ENCODE peak calls at places on chromosome 11, in ten cellular contexts. M, Z, Q, G, E, L, T, Y, X and U are unnamed samples.

GRCh38 chr11:46759196-46759595 is 40.2 kb downstream of the F2 start:
- DNase-seq in M (no peak), Z (no peak), Q (no peak), G (no peak), E (no peak), L (no peak), T (no peak), Y (no peak), X (no peak), U (no peak)

GRCh38 chr11:128522943-128523518 is 64.3 kb downstream of the ETS1 start:
- DNase-seq in M (no peak), Z (no peak), Q (peak), G (no peak), E (no peak), L (no peak), T (no peak), Y (no peak), X (no peak), U (no peak)

GRCh38 chr11:92314499-92314898 is 89.9 kb downstream of the FAT3 start:
- DNase-seq in M (no peak), Z (no peak), Q (no peak), G (no peak), E (no peak), L (no peak), T (no peak), Y (no peak), X (peak), U (no peak)

GRCh38 chr11:116638463-116638862 is 134.3 kb downstream of the BUD13 start:
- DNase-seq in M (no peak), Z (no peak), Q (no peak), G (peak), E (no peak), L (no peak), T (no peak), Y (no peak), X (no peak), U (no peak)

GRCh38 chr11:63767415-63768231 is 952 bp downstream of the ZFTA start:
- DNase-seq in M (peak), Z (peak), Q (no peak), G (peak), E (peak), L (peak), T (peak), Y (peak), X (peak), U (no peak)

GRCh38 chr11:110759972-110760381 is 47.7 kb upstream of the ARHGAP20 start:
- DNase-seq in M (no peak), Z (peak), Q (no peak), G (no peak), E (no peak), L (no peak), T (no peak), Y (no peak), X (peak), U (no peak)

GRCh38 chr11:121421149-121421906 is 30.8 kb upstream of the SORL1 start:
- DNase-seq in M (no peak), Z (no peak), Q (no peak), G (no peak), E (no peak), L (no peak), T (peak), Y (no peak), X (no peak), U (no peak)

GRCh38 chr11:119478711-119479285 is 55.8 kb upstream of the THY1 start:
- DNase-seq in M (no peak), Z (no peak), Q (no peak), G (peak), E (no peak), L (no peak), T (no peak), Y (no peak), X (no peak), U (no peak)

GRCh38 chr11:76745561-76746207 is 37.5 kb upstream of the TSKU start:
- DNase-seq in M (no peak), Z (no peak), Q (no peak), G (no peak), E (no peak), L (no peak), T (no peak), Y (no peak), X (no peak), U (no peak)

GRCh38 chr11:72712168-72712721 is 38.0 kb upstream of the PDE2A start:
- DNase-seq in M (peak), Z (peak), Q (no peak), G (no peak), E (no peak), L (no peak), T (no peak), Y (no peak), X (no peak), U (no peak)

GRCh38 chr11:77592727-77593126 is 3.0 kb downstream of the AQP11 start:
- DNase-seq in M (no peak), Z (no peak), Q (no peak), G (no peak), E (no peak), L (no peak), T (no peak), Y (peak), X (no peak), U (no peak)

GRCh38 chr11:75591371-75591770 is 29.3 kb downstream of the SERPINH1 start:
- DNase-seq in M (no peak), Z (no peak), Q (no peak), G (no peak), E (no peak), L (no peak), T (no peak), Y (no peak), X (no peak), U (no peak)

GRCh38 chr11:57499413-57499982 is 16.0 kb downstream of the SLC43A1 start:
- DNase-seq in M (peak), Z (peak), Q (no peak), G (peak), E (peak), L (peak), T (no peak), Y (peak), X (peak), U (peak)

GRCh38 chr11:112932593-112932992 is 28.6 kb upstream of the NCAM1 start:
- DNase-seq in M (no peak), Z (no peak), Q (no peak), G (no peak), E (no peak), L (no peak), T (no peak), Y (no peak), X (no peak), U (no peak)

GRCh38 chr11:80309301-80309700 is 868.5 kb upstream of the TENM4 start:
- DNase-seq in M (no peak), Z (no peak), Q (no peak), G (no peak), E (no peak), L (no peak), T (peak), Y (no peak), X (no peak), U (no peak)

GRCh38 chr11:944711-945470 is 19.2 kb downstream of the AP2A2 start:
- DNase-seq in M (no peak), Z (peak), Q (no peak), G (peak), E (peak), L (no peak), T (no peak), Y (no peak), X (peak), U (no peak)

GRCh38 chr11:65504671-65505433 is 6.0 kb downstream of the MALAT1 start:
- DNase-seq in M (peak), Z (peak), Q (no peak), G (no peak), E (peak), L (no peak), T (peak), Y (no peak), X (peak), U (no peak)

GRCh38 chr11:126978911-126979310 is 21.7 kb downstream of the KIRREL3 start:
- DNase-seq in M (no peak), Z (no peak), Q (no peak), G (no peak), E (no peak), L (no peak), T (no peak), Y (peak), X (no peak), U (no peak)

GRCh38 chr11:19244084-19244483 is 3.3 kb upstream of the E2F8 start:
- DNase-seq in M (no peak), Z (peak), Q (no peak), G (no peak), E (no peak), L (no peak), T (no peak), Y (no peak), X (peak), U (no peak)

GRCh38 chr11:4134844-4135243 is 40.2 kb downstream of the RRM1 start:
- DNase-seq in M (no peak), Z (peak), Q (no peak), G (no peak), E (peak), L (no peak), T (peak), Y (no peak), X (peak), U (no peak)

GRCh38 chr11:112408551-112408950 is 147.9 kb upstream of the PLET1 start:
- DNase-seq in M (no peak), Z (no peak), Q (no peak), G (no peak), E (no peak), L (no peak), T (no peak), Y (no peak), X (no peak), U (no peak)

GRCh38 chr11:67406969-67407699 is 3.3 kb downstream of the TBC1D10C start:
- DNase-seq in M (no peak), Z (no peak), Q (no peak), G (no peak), E (no peak), L (no peak), T (no peak), Y (no peak), X (no peak), U (no peak)

GRCh38 chr11:76674517-76675400 is 4.2 kb upstream of the LRRC32 start:
- DNase-seq in M (no peak), Z (no peak), Q (no peak), G (no peak), E (no peak), L (no peak), T (no peak), Y (no peak), X (no peak), U (no peak)

GRCh38 chr11:9332655-9333054 is 18.3 kb upstream of the TMEM41B start:
- DNase-seq in M (no peak), Z (no peak), Q (no peak), G (no peak), E (no peak), L (no peak), T (no peak), Y (no peak), X (no peak), U (no peak)

GRCh38 chr11:35615911-35616900 is 2.1 kb upstream of the FJX1 start:
- DNase-seq in M (no peak), Z (peak), Q (no peak), G (no peak), E (peak), L (peak), T (peak), Y (peak), X (peak), U (no peak)

GRCh38 chr11:63680842-63681207 is 475 bp upstream of the RTN3 start:
- DNase-seq in M (no peak), Z (peak), Q (no peak), G (no peak), E (no peak), L (no peak), T (no peak), Y (peak), X (no peak), U (no peak)